ENCODE peak calls at places on chromosome 17, in seven cellular contexts. One of them, this sample, is unnamed.

GRCh38 chr17:82882715-82883446 is 43.1 kb upstream of the ZNF750 start:
- DNase-seq in AG10803: no peak
- DNase-seq in NCI-H1105: no peak
- DNase-seq in lung microvascular endothelial cell: no peak
- DNase-seq in RWPE1: no peak
- DNase-seq in stimulated activated CD4-positive, alpha-beta T cell treated with anti-CD3 and anti-CD28 coated beads, Interleukin-2, amount 100 ng/mL, for 48 hours: peak
- DNase-seq in effector CD4-positive, alpha-beta T cell: peak
- DNase-seq in this sample: peak

GRCh38 chr17:47736501-47737211 is 3.6 kb downstream of the TBX21 start:
- DNase-seq in AG10803: no peak
- DNase-seq in NCI-H1105: no peak
- DNase-seq in lung microvascular endothelial cell: no peak
- DNase-seq in RWPE1: no peak
- DNase-seq in stimulated activated CD4-positive, alpha-beta T cell treated with anti-CD3 and anti-CD28 coated beads, Interleukin-2, amount 100 ng/mL, for 48 hours: no peak
- DNase-seq in effector CD4-positive, alpha-beta T cell: no peak
- DNase-seq in this sample: no peak

GRCh38 chr17:31448467-31449077 is 57.1 kb downstream of the RAB11FIP4 start:
- DNase-seq in AG10803: peak
- DNase-seq in NCI-H1105: no peak
- DNase-seq in lung microvascular endothelial cell: no peak
- DNase-seq in RWPE1: no peak
- DNase-seq in stimulated activated CD4-positive, alpha-beta T cell treated with anti-CD3 and anti-CD28 coated beads, Interleukin-2, amount 100 ng/mL, for 48 hours: no peak
- DNase-seq in effector CD4-positive, alpha-beta T cell: no peak
- DNase-seq in this sample: no peak

GRCh38 chr17:17840751-17841591 is 4.2 kb upstream of the SREBF1 start:
- DNase-seq in AG10803: peak
- DNase-seq in NCI-H1105: peak
- DNase-seq in lung microvascular endothelial cell: peak
- DNase-seq in RWPE1: peak
- DNase-seq in stimulated activated CD4-positive, alpha-beta T cell treated with anti-CD3 and anti-CD28 coated beads, Interleukin-2, amount 100 ng/mL, for 48 hours: no peak
- DNase-seq in effector CD4-positive, alpha-beta T cell: no peak
- DNase-seq in this sample: no peak

GRCh38 chr17:72502111-72502939 is 381.5 kb downstream of the SOX9 start:
- DNase-seq in AG10803: peak
- DNase-seq in NCI-H1105: no peak
- DNase-seq in lung microvascular endothelial cell: no peak
- DNase-seq in RWPE1: no peak
- DNase-seq in stimulated activated CD4-positive, alpha-beta T cell treated with anti-CD3 and anti-CD28 coated beads, Interleukin-2, amount 100 ng/mL, for 48 hours: no peak
- DNase-seq in effector CD4-positive, alpha-beta T cell: no peak
- DNase-seq in this sample: no peak

GRCh38 chr17:1438593-1439083 is 17.4 kb downstream of the CRK start:
- DNase-seq in AG10803: peak
- DNase-seq in NCI-H1105: no peak
- DNase-seq in lung microvascular endothelial cell: peak
- DNase-seq in RWPE1: no peak
- DNase-seq in stimulated activated CD4-positive, alpha-beta T cell treated with anti-CD3 and anti-CD28 coated beads, Interleukin-2, amount 100 ng/mL, for 48 hours: no peak
- DNase-seq in effector CD4-positive, alpha-beta T cell: no peak
- DNase-seq in this sample: no peak

GRCh38 chr17:17940451-17940911 is 31.7 kb downstream of the TOM1L2 start:
- DNase-seq in AG10803: peak
- DNase-seq in NCI-H1105: peak
- DNase-seq in lung microvascular endothelial cell: no peak
- DNase-seq in RWPE1: no peak
- DNase-seq in stimulated activated CD4-positive, alpha-beta T cell treated with anti-CD3 and anti-CD28 coated beads, Interleukin-2, amount 100 ng/mL, for 48 hours: no peak
- DNase-seq in effector CD4-positive, alpha-beta T cell: no peak
- DNase-seq in this sample: no peak

GRCh38 chr17:57622886-57623433 is 122.1 kb downstream of the CCDC182 start:
- DNase-seq in AG10803: peak
- DNase-seq in NCI-H1105: no peak
- DNase-seq in lung microvascular endothelial cell: peak
- DNase-seq in RWPE1: peak
- DNase-seq in stimulated activated CD4-positive, alpha-beta T cell treated with anti-CD3 and anti-CD28 coated beads, Interleukin-2, amount 100 ng/mL, for 48 hours: no peak
- DNase-seq in effector CD4-positive, alpha-beta T cell: no peak
- DNase-seq in this sample: no peak

GRCh38 chr17:48767263-48767774 is 38.8 kb upstream of the HOXB13 start:
- DNase-seq in AG10803: no peak
- DNase-seq in NCI-H1105: no peak
- DNase-seq in lung microvascular endothelial cell: no peak
- DNase-seq in RWPE1: no peak
- DNase-seq in stimulated activated CD4-positive, alpha-beta T cell treated with anti-CD3 and anti-CD28 coated beads, Interleukin-2, amount 100 ng/mL, for 48 hours: no peak
- DNase-seq in effector CD4-positive, alpha-beta T cell: no peak
- DNase-seq in this sample: no peak

GRCh38 chr17:67503184-67503583 is 126.1 kb downstream of the PITPNC1 start:
- DNase-seq in AG10803: no peak
- DNase-seq in NCI-H1105: no peak
- DNase-seq in lung microvascular endothelial cell: peak
- DNase-seq in RWPE1: peak
- DNase-seq in stimulated activated CD4-positive, alpha-beta T cell treated with anti-CD3 and anti-CD28 coated beads, Interleukin-2, amount 100 ng/mL, for 48 hours: no peak
- DNase-seq in effector CD4-positive, alpha-beta T cell: no peak
- DNase-seq in this sample: peak